ENCODE peak calls at places on chromosomes 12 and 14, in four cellular contexts. Y is H1, H is K562, R is HepG2. L is an unnamed sample.
A peak's percentile ranks its signal among the peaks of the same experiment; 100 is the strongest.

GRCh38 chr12:131909596-131910219 is 15.3 kb downstream of the ULK1 start:
- DNase-seq in Y (no peak), H (no peak), R (no peak), L (no peak)

GRCh38 chr12:25323774-25324086 is 73.0 kb upstream of the KRAS start:
- DNase-seq in Y (no peak), H (no peak), R (no peak), L (no peak)

GRCh38 chr12:89662623-89663022 is 46.0 kb downstream of the ATP2B1 start:
- DNase-seq in Y (no peak), H (no peak), R (no peak), L (no peak)

GRCh38 chr12:26346748-26347147 is 151.4 kb downstream of the SSPN start:
- DNase-seq in Y (no peak), H (no peak), R (no peak), L (no peak)

GRCh38 chr12:107511292-107511691 is 174.3 kb upstream of the PWP1 start:
- DNase-seq in Y (no peak), H (no peak), R (no peak), L (no peak)

GRCh38 chr12:6831021-6831420 is 2.8 kb downstream of the P3H3 start:
- DNase-seq in Y (no peak), H (no peak), R (no peak), L (no peak)

GRCh38 chr14:101965145-101965531 is 765 bp downstream of the DYNC1H1 start:
- DNase-seq in Y (no peak), H (peak; percentile 66), R (peak; percentile 54), L (peak; percentile 70)

GRCh38 chr12:21509768-21510167 is 8.2 kb downstream of the GOLT1B start:
- DNase-seq in Y (no peak), H (no peak), R (no peak), L (no peak)

GRCh38 chr14:66709292-66709691 is 201.3 kb downstream of the GPHN start:
- DNase-seq in Y (no peak), H (no peak), R (peak; percentile 8), L (no peak)

GRCh38 chr12:62834406-62834805 is 100.5 kb downstream of the PPM1H start:
- DNase-seq in Y (no peak), H (peak; percentile 14), R (no peak), L (no peak)

GRCh38 chr12:75289678-75290200 is 40.4 kb downstream of the CAPS2 start:
- DNase-seq in Y (no peak), H (no peak), R (no peak), L (peak; percentile 23)

GRCh38 chr14:100914597-100915021 is 11.1 kb upstream of the RTL1 start:
- DNase-seq in Y (no peak), H (peak; percentile 20), R (no peak), L (no peak)

GRCh38 chr14:36655963-36656768 is 5.5 kb upstream of the PAX9 start:
- DNase-seq in Y (no peak), H (no peak), R (peak; percentile 52), L (peak; percentile 66)

GRCh38 chr12:108814462-108815211 is 42.7 kb downstream of the SSH1 start:
- DNase-seq in Y (no peak), H (no peak), R (no peak), L (no peak)

GRCh38 chr12:25986169-25986568 is 27.7 kb downstream of the RASSF8 start:
- DNase-seq in Y (no peak), H (no peak), R (no peak), L (no peak)

GRCh38 chr12:33322519-33322918 is 117.1 kb downstream of the SYT10 start:
- DNase-seq in Y (no peak), H (peak; percentile 57), R (no peak), L (no peak)

GRCh38 chr14:94213021-94213420 is 38.9 kb downstream of the PPP4R4 start:
- DNase-seq in Y (no peak), H (no peak), R (no peak), L (no peak)

GRCh38 chr12:63103489-63104131 is 47.4 kb downstream of the AVPR1A start:
- DNase-seq in Y (no peak), H (peak; percentile 35), R (peak; percentile 15), L (peak; percentile 25)

GRCh38 chr14:56198438-56198837 is 80.2 kb downstream of the PELI2 start:
- DNase-seq in Y (no peak), H (no peak), R (no peak), L (no peak)

GRCh38 chr12:71935594-71935993 is 3.1 kb upstream of the TPH2 start:
- DNase-seq in Y (no peak), H (peak; percentile 30), R (no peak), L (no peak)

GRCh38 chr12:47775100-47775911 is 2.3 kb downstream of the SLC48A1 start:
- DNase-seq in Y (no peak), H (peak; percentile 89), R (no peak), L (peak; percentile 54)

GRCh38 chr12:124267205-124267778 is 27.6 kb upstream of the RFLNA start:
- DNase-seq in Y (no peak), H (no peak), R (no peak), L (no peak)

GRCh38 chr12:41979574-41979973 is 165.1 kb downstream of the GXYLT1 start:
- DNase-seq in Y (no peak), H (no peak), R (no peak), L (no peak)

GRCh38 chr14:101557811-101558738 is 3.2 kb upstream of the DIO3 start:
- DNase-seq in Y (no peak), H (peak; percentile 7), R (peak; percentile 8), L (peak; percentile 62)

GRCh38 chr12:104513681-104514080 is 56.9 kb downstream of the CHST11 start:
- DNase-seq in Y (no peak), H (no peak), R (no peak), L (no peak)

GRCh38 chr12:53974084-53975018 is at the start of gene HOTAIR:
- DNase-seq in Y (no peak), H (no peak), R (no peak), L (peak; percentile 39)

GRCh38 chr14:90383731-90384542 is 12.9 kb upstream of the CALM1 start:
- DNase-seq in Y (no peak), H (peak; percentile 65), R (peak; percentile 13), L (no peak)

GRCh38 chr14:37037636-37038387 is 134.6 kb downstream of the SLC25A21 start:
- DNase-seq in Y (no peak), H (no peak), R (peak; percentile 66), L (no peak)

GRCh38 chr12:79409562-79409961 is 281.2 kb downstream of the PAWR start:
- DNase-seq in Y (no peak), H (no peak), R (no peak), L (no peak)

GRCh38 chr14:89856871-89857345 is 97.6 kb downstream of the EFCAB11 start:
- DNase-seq in Y (no peak), H (no peak), R (no peak), L (no peak)

GRCh38 chr12:104956870-104957301 is 1.2 kb downstream of the SLC41A2 start:
- DNase-seq in Y (no peak), H (no peak), R (no peak), L (no peak)

GRCh38 chr14:100056964-100057817 is 8.0 kb upstream of the EVL start:
- DNase-seq in Y (no peak), H (peak; percentile 33), R (no peak), L (peak; percentile 28)

GRCh38 chr12:132330549-132330881 is 1.1 kb upstream of the GALNT9 start:
- DNase-seq in Y (no peak), H (no peak), R (no peak), L (no peak)

GRCh38 chr12:64990991-64991570 is 130.0 kb downstream of the WIF1 start:
- DNase-seq in Y (no peak), H (no peak), R (no peak), L (no peak)

DNA sequence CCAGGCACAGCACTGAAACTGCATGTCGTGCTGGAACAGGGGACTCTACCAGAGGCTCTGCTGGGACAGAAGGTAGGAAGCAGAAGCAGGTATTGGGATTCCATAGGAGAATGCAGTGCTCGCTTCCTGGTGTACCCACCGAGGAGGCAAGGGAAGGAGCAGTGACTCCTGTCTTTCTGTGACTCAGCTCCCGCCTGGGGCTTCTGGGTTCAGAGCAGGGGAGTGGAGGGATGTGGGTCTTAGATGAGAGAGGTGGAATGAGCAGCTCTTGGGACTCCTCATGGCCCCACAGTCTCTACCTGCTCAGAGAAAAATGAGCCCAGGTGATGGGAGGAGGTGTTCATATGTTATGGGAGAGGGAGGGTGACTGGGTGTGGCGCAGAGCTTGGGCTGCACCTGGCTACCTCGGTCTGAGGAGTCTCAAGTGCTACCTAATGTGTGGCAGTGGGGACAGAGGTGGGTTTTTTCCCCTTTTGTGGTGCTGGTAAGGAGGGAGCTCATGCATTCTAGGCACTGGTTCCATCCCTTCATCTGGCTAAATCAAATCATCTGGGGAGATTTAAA is 26.3 kb downstream of the WNT5B start:
- DNase-seq in Y (no peak), H (no peak), R (no peak), L (no peak)
- TF ChIP-seq JUN in Y (no peak), H (no peak), R (no peak), L (no peak)

GRCh38 chr14:32497233-32497632 is 168.1 kb downstream of the AKAP6 start:
- DNase-seq in Y (no peak), H (no peak), R (no peak), L (no peak)

GRCh38 chr14:32494566-32495434 is 165.7 kb downstream of the AKAP6 start:
- DNase-seq in Y (no peak), H (no peak), R (no peak), L (no peak)

GRCh38 chr14:32491413-32492016 is 162.4 kb downstream of the AKAP6 start:
- DNase-seq in Y (no peak), H (no peak), R (no peak), L (no peak)

GRCh38 chr14:32492482-32492881 is 163.4 kb downstream of the AKAP6 start:
- DNase-seq in Y (no peak), H (no peak), R (no peak), L (no peak)

DNA sequence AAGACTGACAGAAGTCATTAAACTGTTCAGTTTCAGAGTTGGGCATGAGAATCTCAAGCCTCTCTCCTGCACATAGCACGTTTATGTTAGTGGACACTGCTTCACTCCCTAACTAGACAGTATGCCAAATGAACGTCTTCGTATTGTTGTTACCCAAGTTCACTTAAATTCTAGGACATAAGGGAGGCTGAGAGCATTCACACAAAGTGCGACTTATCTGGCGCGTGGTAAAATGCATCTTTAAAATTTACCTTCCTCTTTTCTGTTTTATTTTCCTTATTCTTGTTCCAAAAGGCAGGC is 166.3 kb downstream of the AKAP6 start:
- DNase-seq in Y (no peak), H (no peak), R (no peak), L (no peak)
- TF ChIP-seq RAD21 in Y (no peak), H (no peak), R (no peak), L (no peak)

GRCh38 chr14:75495399-75495798 is 26.9 kb upstream of the BATF start:
- DNase-seq in Y (no peak), H (no peak), R (no peak), L (no peak)
- TF ChIP-seq JUN in Y (no peak), H (no peak), R (no peak), L (no peak)

DNA sequence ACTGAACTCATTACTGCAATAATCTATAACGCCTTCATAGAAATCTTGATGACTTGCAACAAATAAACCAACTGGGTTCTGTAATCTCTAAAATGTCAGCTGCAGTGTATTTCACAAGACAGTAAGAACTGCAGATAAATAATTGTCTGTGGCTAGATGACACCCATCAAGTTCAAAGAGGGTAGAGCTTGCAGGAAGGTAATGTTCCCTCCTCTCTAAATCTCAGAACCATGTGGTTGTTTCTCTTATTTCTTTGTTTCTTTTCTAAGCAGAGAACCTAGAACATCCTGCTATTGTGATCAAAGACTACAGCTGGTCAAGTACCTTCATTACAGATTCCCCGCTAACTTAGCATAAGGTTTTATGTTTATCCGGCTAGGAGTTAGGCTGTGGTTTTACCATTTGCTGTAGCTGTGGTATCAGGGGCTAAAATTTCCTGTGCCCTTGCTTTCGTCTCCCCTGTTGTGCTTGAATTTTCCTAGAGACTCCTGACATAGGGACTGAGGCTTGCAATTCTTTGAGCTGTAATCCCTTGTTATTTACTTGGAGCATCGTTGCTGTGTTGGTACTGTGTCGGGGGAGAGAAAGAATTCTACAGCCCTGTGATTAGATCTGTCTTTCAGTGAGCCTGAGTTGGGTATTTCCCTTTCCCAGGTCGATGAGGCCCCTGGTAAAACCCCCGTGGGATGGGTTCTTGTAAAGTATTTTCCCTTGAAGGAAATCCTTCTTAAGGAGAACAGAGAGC is 253.1 kb upstream of the BTG1 start:
- DNase-seq in Y (no peak), H (no peak), R (no peak), L (no peak)
- TF ChIP-seq RAD21 in Y (no peak), H (no peak), R (no peak), L (no peak)

L was measured in A549.